ENCODE peak calls at places on chromosome 5, in four cellular contexts. I, H, S and Z are unnamed samples.

GRCh38 chr5:172868924-172869565 is 35.0 kb downstream of the ERGIC1 start:
- DNase-seq in S (peak), I (peak), H (no peak), Z (peak)

GRCh38 chr5:181248277-181248676 is 4.6 kb upstream of the RACK1 start:
- DNase-seq in H (no peak), S (no peak), I (no peak), Z (no peak)

GRCh38 chr5:74919487-74919886 is 53.3 kb upstream of the FAM169A start:
- DNase-seq in S (no peak), H (no peak), I (peak), Z (peak)

GRCh38 chr5:119063579-119064379 is 7.1 kb upstream of the DMXL1 start:
- DNase-seq in H (no peak), S (no peak), I (no peak), Z (no peak)

GRCh38 chr5:168883253-168883880 is 304.2 kb upstream of the PANK3 start:
- DNase-seq in H (no peak), S (no peak), I (no peak), Z (no peak)

GRCh38 chr5:36414869-36415282 is 113.2 kb upstream of the RANBP3L start:
- DNase-seq in H (no peak), I (peak), S (no peak), Z (peak)

GRCh38 chr5:5018560-5018935 is 121.6 kb upstream of the ADAMTS16 start:
- DNase-seq in H (no peak), I (peak), S (no peak), Z (no peak)

GRCh38 chr5:65861830-65862241 is 64.5 kb upstream of the ERBIN start:
- DNase-seq in I (peak), H (no peak), S (no peak), Z (peak)

GRCh38 chr5:16736158-16736994 is 119.6 kb upstream of the RETREG1 start:
- DNase-seq in I (peak), H (no peak), S (no peak), Z (no peak)

GRCh38 chr5:107941036-107941435 is 270.3 kb upstream of the EFNA5 start:
- DNase-seq in I (no peak), S (no peak), H (no peak), Z (no peak)

GRCh38 chr5:135535420-135535819 is 344 bp downstream of the NEUROG1 start:
- DNase-seq in H (no peak), I (no peak), S (no peak), Z (no peak)

GRCh38 chr5:150219142-150219541 is 29.3 kb downstream of the SLC6A7 start:
- DNase-seq in I (peak), S (no peak), H (no peak), Z (no peak)

GRCh38 chr5:775960-776861 is 8.3 kb downstream of the ZDHHC11B start:
- DNase-seq in S (no peak), H (no peak), I (peak), Z (no peak)

GRCh38 chr5:37495210-37495609 is 116.1 kb downstream of the WDR70 start:
- DNase-seq in S (no peak), H (no peak), I (peak), Z (peak)

GRCh38 chr5:14813747-14814146 is 57.8 kb downstream of the ANKH start:
- DNase-seq in H (no peak), S (no peak), I (no peak), Z (peak)

GRCh38 chr5:172182291-172182690 is 5.7 kb downstream of the STK10 start:
- DNase-seq in H (no peak), I (no peak), S (no peak), Z (no peak)

GRCh38 chr5:129382921-129383672 is 77.0 kb upstream of the ADAMTS19 start:
- DNase-seq in I (no peak), H (no peak), S (no peak), Z (no peak)

GRCh38 chr5:113050606-113051391 is 74.2 kb downstream of the DCP2 start:
- DNase-seq in H (no peak), S (no peak), I (peak), Z (peak)

GRCh38 chr5:31217441-31217840 is 24.0 kb downstream of the CDH6 start:
- DNase-seq in I (no peak), H (no peak), S (no peak), Z (no peak)

GRCh38 chr5:134555223-134555790 is 29.8 kb downstream of the JADE2 start:
- DNase-seq in S (no peak), H (no peak), I (no peak), Z (no peak)

GRCh38 chr5:150778517-150779396 is at the start of gene SMIM3:
- DNase-seq in I (peak), S (peak), H (peak), Z (peak)

GRCh38 chr5:10338996-10339903 is 14.2 kb upstream of the MARCHF6 start:
- DNase-seq in I (no peak), S (no peak), H (no peak), Z (no peak)

GRCh38 chr5:94544031-94544650 is 74.3 kb downstream of the KIAA0825 start:
- DNase-seq in S (no peak), I (no peak), H (no peak), Z (peak)

GRCh38 chr5:176812269-176813259 is 2.2 kb downstream of the UNC5A start:
- DNase-seq in I (peak), S (no peak), H (no peak), Z (no peak)

GRCh38 chr5:39569857-39570256 is 145.1 kb upstream of the DAB2 start:
- DNase-seq in I (no peak), H (no peak), S (no peak), Z (no peak)

GRCh38 chr5:171924493-171925122 is 81.8 kb downstream of the FBXW11 start:
- DNase-seq in H (no peak), I (no peak), S (no peak), Z (no peak)

GRCh38 chr5:178123094-178123986 is 7.5 kb upstream of the RMND5B start:
- DNase-seq in S (no peak), H (no peak), I (no peak), Z (no peak)

GRCh38 chr5:113480243-113480642 is 8.0 kb downstream of the MCC start:
- DNase-seq in I (no peak), H (no peak), S (no peak), Z (no peak)

GRCh38 chr5:10310073-10310779 is 2.5 kb upstream of the CMBL start:
- DNase-seq in I (no peak), S (no peak), H (no peak), Z (no peak)

GRCh38 chr5:139619861-139620260 is 28.3 kb upstream of the CXXC5 start:
- DNase-seq in H (no peak), S (no peak), I (no peak), Z (no peak)

GRCh38 chr5:132489871-132490483 is 596 bp downstream of the IRF1 start:
- DNase-seq in I (peak), S (peak), H (peak), Z (peak)

GRCh38 chr5:171442287-171443042 is 23.0 kb downstream of the FGF18 start:
- DNase-seq in S (peak), H (no peak), I (no peak), Z (no peak)

GRCh38 chr5:132011561-132012384 is at the start of gene ACSL6:
- DNase-seq in H (peak), I (peak), S (peak), Z (no peak)

GRCh38 chr5:73158313-73158712 is 14.7 kb upstream of the TMEM174 start:
- DNase-seq in S (no peak), I (no peak), H (no peak), Z (no peak)

GRCh38 chr5:90932052-90932699 is 373.6 kb downstream of the ADGRV1 start:
- DNase-seq in S (no peak), I (peak), H (no peak), Z (peak)

GRCh38 chr5:111680737-111681413 is 76.1 kb downstream of the NREP start:
- DNase-seq in S (peak), H (no peak), I (peak), Z (peak)

GRCh38 chr5:32876791-32877190 is 165.7 kb downstream of the NPR3 start:
- DNase-seq in S (no peak), I (no peak), H (no peak), Z (no peak)

GRCh38 chr5:74028406-74028805 is 402.4 kb downstream of the ARHGEF28 start:
- DNase-seq in I (no peak), H (no peak), S (no peak), Z (peak)

GRCh38 chr5:160271396-160271795 is 41.0 kb downstream of the CCNJL start:
- DNase-seq in S (no peak), H (no peak), I (no peak), Z (no peak)